ENCODE peak calls at places on chromosome 20, in five cellular contexts. T, U, D, N and F are unnamed samples.

GRCh38 chr20:8722277-8722928 is 346.5 kb upstream of the PLCB4 start:
- DNase-seq in D (peak; percentile 14), T (no peak), N (no peak), U (peak; percentile 61), F (no peak)

GRCh38 chr20:63351811-63352591 is 9.1 kb downstream of the CHRNA4 start:
- DNase-seq in D (no peak), N (no peak), T (no peak), U (no peak), F (no peak)

GRCh38 chr20:62921119-62921687 is 5.1 kb downstream of the DIDO1 start:
- DNase-seq in U (peak; percentile 57), T (no peak), D (peak; percentile 57), N (no peak), F (no peak)

GRCh38 chr20:50271674-50272412 is 81.2 kb downstream of the CEBPB start:
- DNase-seq in D (no peak), T (peak; percentile 87), U (no peak), N (peak; percentile 45), F (peak; percentile 88)

GRCh38 chr20:51456511-51457280 is 85.8 kb downstream of the NFATC2 start:
- DNase-seq in U (peak; percentile 93), D (peak; percentile 95), T (peak; percentile 99), N (peak; percentile 96), F (peak; percentile 97)

GRCh38 chr20:53774487-53775203 is 181.0 kb upstream of the ZNF217 start:
- DNase-seq in U (peak; percentile 97), N (no peak), T (no peak), D (peak; percentile 87), F (no peak)

GRCh38 chr20:17614176-17614811 is 44.4 kb downstream of the DSTN start:
- DNase-seq in T (peak; percentile 95), D (peak; percentile 72), U (no peak), N (peak; percentile 86), F (peak; percentile 93)

GRCh38 chr20:14384411-14384810 is 47.0 kb upstream of the FLRT3 start:
- DNase-seq in T (no peak), U (no peak), N (no peak), D (no peak), F (no peak)

GRCh38 chr20:36856196-36856595 is 19.7 kb upstream of the TLDC2 start:
- DNase-seq in U (peak; percentile 73), D (no peak), N (no peak), T (no peak), F (peak; percentile 69)

GRCh38 chr20:33242319-33243100 is 6.7 kb downstream of the BPIFA1 start:
- DNase-seq in D (no peak), U (no peak), N (no peak), T (no peak), F (no peak)

GRCh38 chr20:59971428-59971827 is 13.2 kb downstream of the CDH26 start:
- DNase-seq in D (no peak), U (no peak), N (no peak), T (no peak), F (no peak)

GRCh38 chr20:57346477-57346876 is 4.6 kb upstream of the RAE1 start:
- DNase-seq in N (peak; percentile 62), U (peak; percentile 82), T (peak; percentile 93), D (peak; percentile 16), F (peak; percentile 91)

GRCh38 chr20:46364670-46365482 is 41.5 kb downstream of the ELMO2 start:
- DNase-seq in T (peak; percentile 76), U (no peak), N (no peak), D (no peak), F (no peak)

GRCh38 chr20:3669710-3670367 is 6.6 kb upstream of the GFRA4 start:
- DNase-seq in T (no peak), D (no peak), U (no peak), N (no peak), F (no peak)

GRCh38 chr20:46348231-46348803 is 40.0 kb upstream of the CDH22 start:
- DNase-seq in D (no peak), U (no peak), T (no peak), N (no peak), F (no peak)

GRCh38 chr20:21143194-21143890 is 17.5 kb downstream of the KIZ start:
- DNase-seq in D (no peak), N (no peak), T (no peak), U (no peak), F (no peak)

GRCh38 chr20:9458075-9458818 is 56.1 kb upstream of the LAMP5 start:
- DNase-seq in U (no peak), T (no peak), N (no peak), D (no peak), F (no peak)

GRCh38 chr20:61835301-61835700 is 230.4 kb downstream of the TAF4 start:
- DNase-seq in D (no peak), T (no peak), N (no peak), U (no peak), F (no peak)